ENCODE peak calls at places on chromosomes 12 and 14, in eight cellular contexts. K, G, Z, O, P, D, I and Y are unnamed samples.

GRCh38 chr14:51333901-51334432 is 93.9 kb downstream of the TMX1 start:
- DNase-seq in K (no peak), G (no peak), Z (no peak), O (no peak), P (peak; percentile 58), D (peak; percentile 32), I (no peak), Y (no peak)

GRCh38 chr12:90896164-90896563 is 58.8 kb downstream of the CCER1 start:
- DNase-seq in K (no peak), G (no peak), Z (no peak), O (peak; percentile 16), P (peak; percentile 90), D (no peak), I (peak; percentile 83), Y (peak; percentile 80)

GRCh38 chr14:100982764-100983163 is 79.2 kb upstream of the RTL1 start:
- DNase-seq in K (no peak), G (no peak), Z (no peak), O (no peak), P (no peak), D (no peak), I (peak; percentile 51), Y (no peak)

GRCh38 chr12:104873374-104873773 is 84.7 kb downstream of the SLC41A2 start:
- DNase-seq in K (no peak), G (no peak), Z (no peak), O (no peak), P (no peak), D (no peak), I (peak; percentile 13), Y (no peak)

GRCh38 chr12:108620236-108620879 is 13.3 kb downstream of the SELPLG start:
- DNase-seq in K (no peak), G (no peak), Z (peak; percentile 27), O (no peak), P (peak; percentile 80), D (no peak), I (peak; percentile 90), Y (no peak)

GRCh38 chr12:93344876-93345275 is 32.8 kb upstream of the NUDT4 start:
- DNase-seq in K (no peak), G (no peak), Z (no peak), O (no peak), P (peak; percentile 19), D (no peak), I (no peak), Y (no peak)

GRCh38 chr14:76784881-76785280 is 23.6 kb downstream of the VASH1 start:
- DNase-seq in K (peak; percentile 95), G (peak; percentile 66), Z (peak; percentile 85), O (peak; percentile 34), P (peak; percentile 57), D (peak; percentile 86), I (peak; percentile 78), Y (no peak)

GRCh38 chr12:94326727-94327126 is 132.9 kb downstream of the CEP83 start:
- DNase-seq in K (no peak), G (no peak), Z (no peak), O (peak; percentile 30), P (peak; percentile 60), D (no peak), I (peak; percentile 79), Y (peak; percentile 29)

GRCh38 chr12:65123435-65124063 is 2.4 kb upstream of the WIF1 start:
- DNase-seq in K (peak; percentile 67), G (peak; percentile 56), Z (no peak), O (no peak), P (peak; percentile 31), D (no peak), I (peak; percentile 56), Y (no peak)

GRCh38 chr14:70622111-70622712 is 19.5 kb upstream of the TTC9 start:
- DNase-seq in K (peak; percentile 91), G (peak; percentile 75), Z (no peak), O (no peak), P (peak; percentile 12), D (no peak), I (peak; percentile 32), Y (no peak)

GRCh38 chr12:569803-570236 is 93.4 kb downstream of the NINJ2 start:
- DNase-seq in K (peak; percentile 94), G (peak; percentile 79), Z (peak; percentile 94), O (peak; percentile 48), P (peak; percentile 81), D (peak; percentile 90), I (peak; percentile 71), Y (no peak)

GRCh38 chr14:61911534-61911933 is 149.3 kb downstream of the SNAPC1 start:
- DNase-seq in K (peak; percentile 19), G (no peak), Z (no peak), O (no peak), P (no peak), D (no peak), I (no peak), Y (no peak)

GRCh38 chr14:68761391-68761790 is 31.5 kb downstream of the ZFP36L1 start:
- DNase-seq in K (no peak), G (no peak), Z (no peak), O (no peak), P (no peak), D (no peak), I (no peak), Y (no peak)

GRCh38 chr14:96117101-96117897 is 78.1 kb downstream of the C14orf132 start:
- DNase-seq in K (no peak), G (no peak), Z (no peak), O (no peak), P (no peak), D (no peak), I (peak; percentile 42), Y (no peak)

GRCh38 chr14:105491366-105492006 is 440 bp downstream of the TEDC1 start:
- DNase-seq in K (peak; percentile 68), G (peak; percentile 91), Z (peak; percentile 90), O (no peak), P (no peak), D (peak; percentile 67), I (peak; percentile 68), Y (no peak)

GRCh38 chr12:81598205-81598604 is 160.9 kb downstream of the PPFIA2 start:
- DNase-seq in K (no peak), G (no peak), Z (no peak), O (no peak), P (no peak), D (no peak), I (no peak), Y (no peak)

GRCh38 chr12:122889658-122890561 is 6.0 kb downstream of the VPS37B start:
- DNase-seq in K (no peak), G (no peak), Z (no peak), O (no peak), P (no peak), D (no peak), I (no peak), Y (no peak)

GRCh38 chr14:87430810-87431209 is 562.2 kb downstream of the GALC start:
- DNase-seq in K (no peak), G (no peak), Z (no peak), O (peak; percentile 47), P (peak; percentile 1), D (no peak), I (peak; percentile 86), Y (peak; percentile 38)

GRCh38 chr12:96108321-96108720 is 72.9 kb upstream of the LTA4H start:
- DNase-seq in K (peak; percentile 23), G (peak; percentile 23), Z (no peak), O (no peak), P (no peak), D (peak; percentile 66), I (no peak), Y (no peak)

GRCh38 chr12:34373926-34374325 is 351.6 kb downstream of the ALG10 start:
- DNase-seq in K (no peak), G (no peak), Z (no peak), O (no peak), P (no peak), D (no peak), I (no peak), Y (no peak)

GRCh38 chr14:28116716-28117115 is 649.9 kb upstream of the FOXG1 start:
- DNase-seq in K (no peak), G (no peak), Z (no peak), O (no peak), P (no peak), D (no peak), I (no peak), Y (no peak)

GRCh38 chr12:6321905-6322304 is 11.4 kb downstream of the PLEKHG6 start:
- DNase-seq in K (no peak), G (no peak), Z (peak; percentile 55), O (no peak), P (no peak), D (no peak), I (no peak), Y (no peak)

GRCh38 chr12:685388-685787 is 22.1 kb upstream of the NINJ2 start:
- DNase-seq in K (no peak), G (peak; percentile 91), Z (no peak), O (no peak), P (no peak), D (no peak), I (no peak), Y (peak; percentile 16)

DNA sequence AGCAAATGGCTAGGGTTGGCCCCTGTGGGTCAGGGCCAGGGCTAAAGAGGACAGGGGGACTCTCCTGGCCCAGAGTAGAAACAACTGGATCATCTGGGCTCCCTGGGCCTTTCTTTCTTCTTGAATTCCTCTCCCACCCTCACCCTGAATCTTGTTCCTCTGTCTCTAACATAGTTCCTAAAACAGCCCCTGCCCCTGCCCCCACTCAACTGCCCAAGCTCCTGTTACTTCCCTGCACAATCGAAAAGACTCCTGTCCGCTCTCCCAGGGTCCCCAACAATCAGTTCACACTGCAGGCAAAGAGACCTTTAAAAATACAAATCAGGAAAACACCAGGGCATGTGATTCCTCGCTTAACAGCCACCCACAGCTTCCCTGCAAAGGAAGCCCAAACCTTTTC is 18.0 kb upstream of the ANKRD33 start:
- DNase-seq in K (no peak), G (no peak), Z (no peak), O (no peak), P (no peak), D (no peak), I (no peak), Y (no peak)
- H3K4me3 ChIP-seq in K (peak overlapping the region; percentile 92), G (no peak overlapping the region), Z (no peak overlapping the region), O (no peak overlapping the region), P (no peak overlapping the region), D (no peak overlapping the region), I (no peak overlapping the region), Y (no peak overlapping the region)

GRCh38 chr14:92199763-92200162 is 78.0 kb downstream of the CPSF2 start:
- DNase-seq in K (peak; percentile 52), G (no peak), Z (no peak), O (no peak), P (no peak), D (no peak), I (no peak), Y (no peak)
- TF ChIP-seq CTCF in K (peak; percentile 33), G (peak; percentile 5), Z (no peak), O (no peak), P (peak; percentile 15), D (no peak), I (no peak), Y (no peak)

GRCh38 chr12:113298861-113299545 is 35.9 kb downstream of the SLC8B1 start:
- DNase-seq in K (no peak), G (no peak), Z (peak; percentile 89), O (no peak), P (peak; percentile 47), D (peak; percentile 79), I (no peak), Y (no peak)
- H3K4me3 ChIP-seq in K (no peak overlapping the region), G (no peak overlapping the region), Z (no peak overlapping the region), O (no peak overlapping the region), P (no peak overlapping the region), D (no peak overlapping the region), I (no peak overlapping the region), Y (no peak overlapping the region)

DNA sequence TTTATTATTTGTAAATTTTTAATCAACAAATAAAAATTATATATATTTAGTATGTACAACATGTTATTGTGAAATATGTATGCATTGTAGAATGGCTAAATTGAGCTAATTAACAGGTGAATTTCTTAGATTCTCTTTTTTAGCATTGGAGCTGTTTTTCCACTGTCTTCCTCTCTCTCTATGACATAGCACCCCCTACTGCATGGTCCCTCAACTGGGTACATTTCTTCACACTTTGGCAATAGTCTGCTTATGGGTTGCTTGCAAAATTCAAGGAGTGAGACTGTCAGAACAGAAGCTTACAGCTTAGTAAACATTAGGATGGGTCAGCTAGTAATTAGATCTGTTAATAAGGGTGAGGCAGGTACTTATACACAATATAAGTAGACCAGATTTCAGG is 658.5 kb upstream of the MGAT4C start:
- DNase-seq in K (peak; percentile 67), G (no peak), Z (no peak), O (peak; percentile 24), P (peak; percentile 20), D (no peak), I (peak; percentile 52), Y (peak; percentile 7)
- TF ChIP-seq CTCF in K (peak; percentile 88), G (no peak), Z (no peak), O (peak; percentile 87), P (peak; percentile 41), D (peak; percentile 20), I (peak; percentile 49), Y (peak; percentile 85)